ENCODE peak calls at places on chromosomes 5 and 9, in five cellular contexts. V, D, J, B and X are unnamed samples.

GRCh38 chr9:137247135-137247915 is 3.8 kb upstream of the STPG3 start:
- DNase-seq in V (no peak), D (no peak), J (no peak), B (no peak), X (no peak)

GRCh38 chr5:893137-893506 is 438 bp downstream of the TRIP13 start:
- DNase-seq in V (no peak), D (no peak), J (no peak), B (no peak), X (no peak)

GRCh38 chr9:13351768-13352386 is 72.4 kb upstream of the MPDZ start:
- DNase-seq in V (peak), D (peak), J (no peak), B (peak), X (no peak)

GRCh38 chr9:136789523-136789937 is 1.6 kb upstream of the TMEM141 start:
- DNase-seq in V (no peak), D (no peak), J (no peak), B (no peak), X (no peak)

GRCh38 chr9:109341561-109341960 is 20.7 kb upstream of the EPB41L4B start:
- DNase-seq in V (no peak), D (no peak), J (no peak), B (no peak), X (no peak)

GRCh38 chr5:151671979-151672378 is 14.7 kb downstream of the SPARC start:
- DNase-seq in V (no peak), D (no peak), J (no peak), B (peak), X (no peak)

GRCh38 chr9:133119039-133119438 is 2.0 kb downstream of the RALGDS start:
- DNase-seq in V (no peak), D (no peak), J (no peak), B (no peak), X (no peak)

GRCh38 chr5:177552839-177553455 is 1.4 kb downstream of the FAM193B start:
- DNase-seq in V (no peak), D (no peak), J (no peak), B (peak), X (peak)

GRCh38 chr5:143515829-143516228 is 112.3 kb upstream of the NR3C1 start:
- DNase-seq in V (no peak), D (no peak), J (no peak), B (no peak), X (no peak)

GRCh38 chr5:82748688-82749091 is 328.5 kb downstream of the TMEM167A start:
- DNase-seq in V (no peak), D (no peak), J (no peak), B (no peak), X (no peak)